ENCODE peak calls at places on chromosomes 4 and X, in eight cellular contexts. G, J, X, V, Y, C, Q and L are unnamed samples.

GRCh38 chrX:90012395-90012794 is 90.7 kb downstream of the TGIF2LX start:
- DNase-seq in Q (no peak), J (no peak), G (no peak), X (no peak), V (no peak), C (no peak), Y (no peak), L (no peak)

GRCh38 chr4:121156822-121157769 is 7.0 kb downstream of the TNIP3 start:
- DNase-seq in G (peak; percentile 53), Q (peak; percentile 38), J (peak; percentile 84), C (no peak), Y (no peak), V (no peak), X (peak; percentile 22), L (no peak)

GRCh38 chr4:145736241-145736831 is 56.4 kb downstream of the C4orf51 start:
- DNase-seq in Y (peak; percentile 37), G (no peak), J (no peak), C (no peak), Q (no peak), X (no peak), V (no peak), L (no peak)

GRCh38 chrX:52979568-52979967 is 21.2 kb upstream of the FAM156A start:
- DNase-seq in C (no peak), V (no peak), G (no peak), X (no peak), J (no peak), Q (no peak), Y (no peak), L (no peak)

GRCh38 chr4:148704291-148704690 is 262.1 kb upstream of the NR3C2 start:
- DNase-seq in J (no peak), Y (no peak), X (no peak), C (no peak), G (no peak), V (peak; percentile 4), Q (no peak), L (no peak)

GRCh38 chr4:34108456-34108855 is 2135.9 kb downstream of the ARAP2 start:
- DNase-seq in V (no peak), Y (peak; percentile 78), G (peak; percentile 5), C (no peak), X (no peak), J (no peak), Q (no peak), L (no peak)

GRCh38 chr4:13536607-13537006 is 7.7 kb downstream of the NKX3-2 start:
- DNase-seq in J (no peak), X (no peak), C (no peak), G (no peak), V (no peak), Q (no peak), Y (no peak), L (no peak)

GRCh38 chr4:41678086-41678485 is 70.4 kb downstream of the PHOX2B start:
- DNase-seq in X (no peak), Y (peak; percentile 59), V (no peak), J (no peak), C (no peak), Q (no peak), G (no peak), L (no peak)

GRCh38 chr4:1377606-1378261 is 28.5 kb downstream of the NKX1-1 start:
- DNase-seq in X (no peak), G (no peak), J (peak; percentile 76), V (no peak), Y (no peak), Q (no peak), C (no peak), L (no peak)

GRCh38 chr4:70709551-70710080 is 12.1 kb upstream of the RUFY3 start:
- DNase-seq in J (no peak), Q (no peak), X (no peak), Y (peak; percentile 59), C (no peak), G (no peak), V (no peak), L (no peak)

GRCh38 chrX:42220083-42220482 is 296.7 kb upstream of the CASK start:
- DNase-seq in J (no peak), X (no peak), Q (no peak), G (no peak), C (no peak), V (no peak), Y (no peak), L (no peak)

GRCh38 chr4:123398151-123398802 is 1.7 kb downstream of the SPRY1 start:
- DNase-seq in Y (peak; percentile 64), C (peak; percentile 63), G (peak; percentile 20), Q (peak; percentile 76), V (peak; percentile 32), X (peak; percentile 24), J (peak; percentile 94), L (peak; percentile 39)

GRCh38 chrX:24877854-24878650 is 137.7 kb downstream of the ARX start:
- DNase-seq in G (no peak), C (no peak), Q (no peak), Y (peak; percentile 55), J (no peak), V (no peak), X (peak; percentile 7), L (no peak)

GRCh38 chr4:107863850-107864371 is 39.2 kb downstream of the SGMS2 start:
- DNase-seq in V (no peak), Q (no peak), Y (peak; percentile 47), G (no peak), X (no peak), J (peak; percentile 84), C (no peak), L (no peak)

GRCh38 chr4:133149932-133150642 is 993 bp downstream of the PCDH10 start:
- DNase-seq in X (no peak), G (peak; percentile 31), Q (no peak), V (no peak), C (no peak), J (no peak), Y (peak; percentile 26), L (no peak)

GRCh38 chr4:123031664-123032063 is 109.3 kb upstream of the NUDT6 start:
- DNase-seq in C (no peak), Q (no peak), X (no peak), G (no peak), J (no peak), Y (no peak), V (no peak), L (no peak)

GRCh38 chr4:141002323-141002805 is 130.9 kb downstream of the RNF150 start:
- DNase-seq in Q (no peak), Y (peak; percentile 68), C (no peak), G (no peak), X (no peak), J (no peak), V (no peak), L (no peak)

GRCh38 chr4:986949-987688 is at the start of gene IDUA:
- DNase-seq in V (peak; percentile 71), J (peak; percentile 98), C (peak; percentile 86), Y (peak; percentile 54), G (peak; percentile 63), Q (peak; percentile 89), X (peak; percentile 58), L (no peak)

GRCh38 chrX:124981420-124981819 is 338.3 kb upstream of the TEX13C start:
- DNase-seq in Q (no peak), G (no peak), C (no peak), Y (no peak), V (no peak), J (no peak), X (no peak), L (no peak)

GRCh38 chr4:183099537-183100297 is 660 bp downstream of the WWC2 start:
- DNase-seq in Q (peak; percentile 30), J (peak; percentile 81), C (peak; percentile 16), X (peak; percentile 38), V (peak; percentile 30), G (no peak), Y (no peak), L (no peak)

GRCh38 chrX:101393530-101394305 is 2.9 kb downstream of the RPL36A start:
- DNase-seq in C (no peak), G (no peak), Y (no peak), V (no peak), X (no peak), Q (no peak), J (no peak), L (no peak)

GRCh38 chr4:84855774-84856173 is 110.7 kb downstream of the WDFY3 start:
- DNase-seq in V (no peak), G (peak; percentile 95), Q (no peak), X (no peak), J (peak; percentile 93), C (no peak), Y (peak; percentile 29), L (no peak)

GRCh38 chrX:119155416-119156035 is 27.9 kb upstream of the KIAA1210 start:
- DNase-seq in J (no peak), C (no peak), Y (peak; percentile 31), V (no peak), X (peak; percentile 18), G (no peak), Q (no peak), L (no peak)

GRCh38 chr4:123555500-123556273 is 159.1 kb downstream of the SPRY1 start:
- DNase-seq in C (no peak), Y (peak; percentile 98), X (peak; percentile 19), G (peak; percentile 59), V (no peak), Q (no peak), J (peak; percentile 88), L (no peak)